ENCODE peak calls at places on chromosomes 5 and 9, in six cellular contexts. L is H9, I is H1, V is trophoblast cell, R is neuronal stem cell, M is mesenchymal stem cell. X is an unnamed sample.

GRCh38 chr9:110099236-110099741 is 108.7 kb downstream of the C9orf152 start:
- DNase-seq in R (no peak), V (peak), L (no peak), M (peak), I (no peak), X (peak)

GRCh38 chr5:147037517-147038205 is 159.1 kb upstream of the PPP2R2B start:
- DNase-seq in R (no peak), I (no peak), M (peak), L (no peak), V (no peak), X (peak)

GRCh38 chr5:132023258-132024116 is 12.0 kb upstream of the ACSL6 start:
- DNase-seq in L (no peak), V (no peak), M (no peak), I (no peak), R (no peak), X (no peak)

GRCh38 chr9:87810008-87810407 is 72.7 kb upstream of the SPATA31E1 start:
- DNase-seq in M (no peak), R (no peak), I (no peak), L (no peak), V (no peak), X (no peak)

GRCh38 chr5:160959804-160960203 is 107.8 kb upstream of the ATP10B start:
- DNase-seq in L (no peak), R (no peak), I (no peak), M (no peak), V (peak), X (no peak)

GRCh38 chr9:72524820-72525539 is 3.6 kb downstream of the TMC1 start:
- DNase-seq in L (peak), M (peak), R (peak), I (no peak), V (peak), X (peak)

GRCh38 chr5:122151640-122152039 is 22.3 kb downstream of the ZNF474 start:
- DNase-seq in I (no peak), M (peak), V (no peak), L (no peak), R (no peak), X (peak)

GRCh38 chr9:565528-565927 is 276.0 kb upstream of the DMRT1 start:
- DNase-seq in L (no peak), V (no peak), M (no peak), R (no peak), I (no peak), X (no peak)

GRCh38 chr5:95446560-95447221 is 55.5 kb downstream of the FAM81B start:
- DNase-seq in L (no peak), R (no peak), V (peak), M (peak), I (no peak), X (peak)

GRCh38 chr9:132260846-132261245 is 93.9 kb downstream of the SETX start:
- DNase-seq in R (no peak), I (no peak), V (no peak), M (no peak), L (no peak), X (no peak)

GRCh38 chr9:81814794-81815464 is 113.3 kb upstream of the SPATA31D4 start:
- DNase-seq in L (no peak), I (no peak), M (peak), R (no peak), V (no peak), X (no peak)

GRCh38 chr9:68980341-68980914 is 33.5 kb downstream of the PRKACG start:
- DNase-seq in L (no peak), M (no peak), I (no peak), R (no peak), V (no peak), X (no peak)

GRCh38 chr5:180394031-180394636 is 41.0 kb upstream of the GFPT2 start:
- DNase-seq in M (no peak), R (no peak), V (no peak), L (peak), I (no peak), X (no peak)

GRCh38 chr5:145925353-145925752 is 11.0 kb upstream of the SH3RF2 start:
- DNase-seq in M (peak), R (no peak), I (no peak), V (no peak), L (no peak), X (peak)

GRCh38 chr5:7779663-7780030 is 71.3 kb downstream of the CFAP90 start:
- DNase-seq in V (no peak), I (no peak), M (no peak), R (no peak), L (no peak), X (no peak)

GRCh38 chr9:76658510-76659231 is 105.6 kb upstream of the PCA3 start:
- DNase-seq in M (peak), V (no peak), I (no peak), L (no peak), R (no peak), X (peak)

GRCh38 chr5:116765441-116765840 is 190.8 kb upstream of the SEMA6A start:
- DNase-seq in V (no peak), L (no peak), M (peak), R (no peak), I (no peak), X (no peak)

GRCh38 chr5:177005619-177006264 is 837 bp downstream of the UIMC1 start:
- DNase-seq in V (peak), R (peak), L (peak), I (no peak), M (peak), X (peak)

GRCh38 chr5:69467442-69468225 is 25.0 kb upstream of the OCLN start:
- DNase-seq in R (no peak), I (no peak), M (no peak), V (no peak), L (no peak), X (peak)

GRCh38 chr9:134035041-134036039 is 10.1 kb downstream of the BRD3OS start:
- DNase-seq in V (no peak), L (no peak), I (no peak), M (no peak), R (no peak), X (no peak)

GRCh38 chr5:40689442-40689841 is 9.7 kb downstream of the PTGER4 start:
- DNase-seq in I (no peak), L (no peak), M (peak), V (peak), R (no peak), X (peak)

GRCh38 chr5:139410886-139411835 is 7.3 kb upstream of the SPATA24 start:
- DNase-seq in M (peak), I (no peak), L (no peak), V (no peak), R (no peak), X (no peak)

GRCh38 chr5:168676499-168676898 is 97.3 kb upstream of the PANK3 start:
- DNase-seq in M (no peak), L (no peak), V (no peak), I (no peak), R (no peak), X (no peak)

DNA sequence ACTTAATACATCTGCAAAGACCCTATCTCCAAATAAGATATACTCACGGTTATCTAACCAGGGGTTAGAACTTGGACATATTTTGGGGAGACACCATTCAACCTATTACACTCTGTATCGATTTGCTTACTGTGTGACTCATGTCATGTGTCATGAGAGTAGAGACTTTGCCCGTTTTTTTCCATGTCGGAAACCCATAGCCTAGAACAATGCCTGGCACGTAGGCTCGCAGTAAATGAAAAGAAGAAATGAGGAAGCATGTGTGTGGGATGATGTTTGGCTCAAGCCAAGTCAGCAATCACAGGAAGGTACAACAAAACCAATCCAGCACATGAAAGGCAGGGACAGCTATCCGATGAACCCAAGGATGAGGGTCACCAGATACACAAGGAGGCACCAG is 94.6 kb upstream of the DNAH5 start:
- DNase-seq in L (no peak), I (no peak), V (peak), M (peak), R (no peak), X (peak)
- H2AK5ac ChIP-seq in L (no peak), I (peak), V (no peak), M (peak), R (peak), X (peak)

GRCh38 chr9:89915187-89915586 is 310.4 kb downstream of the GADD45G start:
- DNase-seq in V (no peak), L (no peak), I (no peak), M (no peak), R (no peak), X (no peak)
- H2BK120ac ChIP-seq in V (no peak), L (no peak), I (no peak), M (no peak), R (no peak), X (no peak)

GRCh38 chr5:92695123-92696084 is 885.6 kb downstream of the NR2F1-AS1 start:
- DNase-seq in I (no peak), R (no peak), M (no peak), L (no peak), V (no peak), X (no peak)
- H2AFZ ChIP-seq in I (peak), R (peak), M (no peak), L (no peak), V (no peak), X (no peak)

GRCh38 chr9:129333613-129333960 is 155.5 kb upstream of the IER5L start:
- DNase-seq in L (peak), I (peak), R (no peak), V (peak), M (peak), X (no peak)
- H2AK5ac ChIP-seq in L (no peak), I (peak), R (no peak), V (peak), M (peak), X (peak)

DNA sequence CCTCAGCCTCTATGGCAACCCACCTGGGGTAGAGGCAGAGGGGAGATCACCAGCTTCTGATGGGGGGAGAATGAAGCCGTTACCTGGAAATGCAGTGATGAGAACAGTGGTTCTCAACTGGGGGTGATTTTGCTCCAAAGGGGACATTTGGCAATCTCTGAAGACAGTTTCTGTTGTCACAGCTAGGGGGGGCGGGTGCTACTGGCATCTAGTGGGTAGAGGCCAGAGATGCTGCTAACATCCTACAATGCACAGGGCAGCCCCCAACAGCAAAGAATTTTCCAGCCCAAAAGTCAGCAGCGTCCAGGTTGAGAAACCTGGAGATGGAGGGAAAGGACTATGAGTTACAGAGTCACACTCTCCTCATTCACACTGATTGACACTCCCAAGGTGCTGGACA is 84.5 kb downstream of the FGF1 start:
- DNase-seq in L (no peak), V (no peak), M (no peak), R (no peak), I (peak), X (no peak)
- H2BK120ac ChIP-seq in L (no peak), V (no peak), M (no peak), R (no peak), I (no peak), X (peak)

DNA sequence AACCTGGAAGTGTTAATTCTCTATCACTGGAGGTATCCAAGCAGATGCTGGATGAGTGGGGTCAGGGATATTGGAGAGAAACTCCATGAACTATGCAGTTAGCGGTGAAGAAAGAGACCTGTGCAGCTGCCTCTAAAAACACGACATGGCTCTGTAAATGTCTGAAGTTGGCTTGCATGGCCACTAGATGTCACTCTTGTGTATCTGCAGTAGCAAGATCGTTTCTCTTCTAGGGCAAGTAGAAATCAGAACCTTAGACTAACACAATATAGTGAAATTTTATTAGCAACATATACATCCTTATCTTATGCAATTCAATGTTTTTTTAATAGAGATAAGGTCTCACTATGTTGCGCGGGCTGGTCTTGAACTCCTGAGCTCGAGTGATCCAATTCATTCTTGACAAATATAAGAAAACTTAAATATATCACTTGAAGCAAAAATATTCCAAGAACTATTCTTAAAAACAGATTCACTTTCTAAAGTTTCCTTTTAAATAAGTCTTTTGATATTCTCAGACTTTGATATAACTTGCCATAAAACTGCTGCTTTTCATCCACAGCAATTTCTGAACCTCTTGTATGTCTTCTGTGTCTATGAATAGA is 2.9 kb downstream of the OR2S2 start:
- DNase-seq in L (peak), M (peak), I (peak), R (peak), V (peak), X (peak)
- H2AFZ ChIP-seq in L (no peak), M (peak), I (no peak), R (peak), V (no peak), X (peak)

GRCh38 chr5:178113841-178114324 is 551 bp downstream of the N4BP3 start:
- DNase-seq in M (no peak), I (peak), L (no peak), V (no peak), R (no peak), X (no peak)

GRCh38 chr5:178113141-178113787 is at the start of gene N4BP3:
- DNase-seq in M (peak), I (peak), L (peak), V (peak), R (peak), X (peak)

GRCh38 chr5:178115136-178115834 is 2.0 kb downstream of the N4BP3 start:
- DNase-seq in L (peak), I (peak), R (peak), V (no peak), M (no peak), X (no peak)

GRCh38 chr5:178115835-178116405 is 2.6 kb downstream of the N4BP3 start:
- DNase-seq in V (no peak), L (peak), R (peak), M (no peak), I (no peak), X (no peak)

GRCh38 chr5:178114325-178115135 is 1.2 kb downstream of the N4BP3 start:
- DNase-seq in L (no peak), R (peak), I (no peak), M (no peak), V (peak), X (no peak)
- H2AK5ac ChIP-seq in L (no peak), R (peak), I (peak), M (no peak), V (no peak), X (no peak)

GRCh38 chr5:55572600-55572999 is 37.8 kb upstream of the PLPP1 start:
- DNase-seq in M (no peak), L (no peak), R (no peak), V (no peak), I (no peak), X (no peak)

GRCh38 chr5:55568629-55569512 is 34.1 kb upstream of the PLPP1 start:
- DNase-seq in V (no peak), M (no peak), R (no peak), L (no peak), I (no peak), X (no peak)

GRCh38 chr5:55572011-55572410 is 37.2 kb upstream of the PLPP1 start:
- DNase-seq in R (no peak), L (no peak), I (peak), V (no peak), M (no peak), X (no peak)

GRCh38 chr5:55569513-55569865 is 34.7 kb upstream of the PLPP1 start:
- DNase-seq in R (no peak), V (no peak), I (no peak), L (no peak), M (no peak), X (no peak)

DNA sequence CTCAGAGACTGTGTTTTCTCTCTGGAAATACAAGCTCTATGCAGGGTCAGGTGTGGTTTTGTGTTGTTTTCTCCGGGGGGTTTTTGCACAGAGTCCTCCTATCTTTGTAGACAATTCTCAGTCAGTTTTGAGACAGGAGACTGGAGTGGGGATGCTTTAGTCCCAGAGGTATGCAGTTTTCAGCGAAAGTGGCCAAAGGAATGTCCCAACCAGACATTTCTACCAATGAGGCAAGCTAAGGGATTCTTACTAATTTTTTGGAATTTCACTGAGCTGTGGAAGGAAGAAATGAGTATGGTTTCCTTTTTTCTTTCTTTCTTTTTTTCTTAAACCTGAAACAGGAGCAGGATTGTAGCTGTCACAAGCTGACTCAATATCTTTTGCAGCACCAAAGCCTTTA is 35.3 kb upstream of the PLPP1 start:
- DNase-seq in V (peak), L (no peak), M (peak), I (no peak), R (peak), X (peak)
- H2BK120ac ChIP-seq in V (peak), L (no peak), M (no peak), I (peak), R (no peak), X (no peak)

DNA sequence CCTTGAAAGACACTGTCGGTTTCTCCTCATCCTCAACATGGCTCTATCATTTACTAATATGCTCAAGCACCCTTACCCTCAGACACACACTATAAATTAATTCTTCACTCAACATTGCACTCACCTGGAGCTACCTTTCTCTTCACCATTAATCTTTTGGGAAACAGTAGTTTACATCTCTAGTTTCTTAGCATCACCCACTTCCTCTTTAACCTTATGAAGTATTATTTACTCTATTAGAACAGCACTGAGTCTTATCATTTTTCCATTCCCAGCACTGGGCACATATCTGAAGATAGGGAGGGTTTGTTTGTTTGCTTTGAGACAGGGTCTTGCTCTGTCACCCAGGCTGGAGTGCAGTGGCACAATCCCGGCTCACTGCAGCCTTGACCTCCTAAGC is 213.5 kb downstream of the SMARCA2 start:
- DNase-seq in I (no peak), L (no peak), M (no peak), R (no peak), V (no peak), X (no peak)
- H2AFZ ChIP-seq in I (no peak), L (no peak), M (no peak), R (peak), V (no peak), X (no peak)

X was measured in IMR-90.